ENCODE peak calls at places on chromosomes 6 and 20, in eight cellular contexts. One of them, this sample, is unnamed.

GRCh38 chr6:100001915-100002388 is 7.9 kb upstream of the MCHR2 start:
- DNase-seq in NT2/D1: peak; percentile 22
- DNase-seq in fibroblast of lung: peak; percentile 40
- DNase-seq in CD8-positive, alpha-beta memory T cell: peak; percentile 15
- DNase-seq in ovary: no peak
- DNase-seq in mammary epithelial cell: peak; percentile 40
- DNase-seq in upper lobe of right lung: peak; percentile 66
- DNase-seq in H7: peak; percentile 30
- DNase-seq in this sample: peak; percentile 5

GRCh38 chr20:61449916-61450315 is 197.9 kb downstream of the CDH4 start:
- DNase-seq in mammary epithelial cell: no peak
- DNase-seq in CD8-positive, alpha-beta memory T cell: no peak
- DNase-seq in NT2/D1: no peak
- DNase-seq in H7: no peak
- DNase-seq in ovary: no peak
- DNase-seq in upper lobe of right lung: no peak
- DNase-seq in fibroblast of lung: no peak
- DNase-seq in this sample: peak; percentile 87

GRCh38 chr6:49416195-49416594 is 46.9 kb downstream of the MMUT start:
- DNase-seq in ovary: no peak
- DNase-seq in H7: no peak
- DNase-seq in NT2/D1: no peak
- DNase-seq in mammary epithelial cell: no peak
- DNase-seq in upper lobe of right lung: no peak
- DNase-seq in fibroblast of lung: no peak
- DNase-seq in CD8-positive, alpha-beta memory T cell: no peak
- DNase-seq in this sample: no peak

GRCh38 chr6:107600111-107600510 is 110.2 kb downstream of the SOBP start:
- DNase-seq in H7: no peak
- DNase-seq in upper lobe of right lung: no peak
- DNase-seq in mammary epithelial cell: no peak
- DNase-seq in NT2/D1: no peak
- DNase-seq in CD8-positive, alpha-beta memory T cell: no peak
- DNase-seq in fibroblast of lung: peak; percentile 62
- DNase-seq in ovary: no peak
- DNase-seq in this sample: no peak

GRCh38 chr6:38337819-38338465 is 301.8 kb downstream of the BTBD9 start:
- DNase-seq in H7: no peak
- DNase-seq in CD8-positive, alpha-beta memory T cell: no peak
- DNase-seq in fibroblast of lung: peak; percentile 70
- DNase-seq in upper lobe of right lung: no peak
- DNase-seq in ovary: no peak
- DNase-seq in mammary epithelial cell: peak; percentile 52
- DNase-seq in NT2/D1: no peak
- DNase-seq in this sample: no peak

GRCh38 chr6:42383421-42384208 is 68.1 kb downstream of the TRERF1 start:
- DNase-seq in ovary: no peak
- DNase-seq in CD8-positive, alpha-beta memory T cell: no peak
- DNase-seq in H7: no peak
- DNase-seq in fibroblast of lung: no peak
- DNase-seq in NT2/D1: no peak
- DNase-seq in mammary epithelial cell: no peak
- DNase-seq in upper lobe of right lung: no peak
- DNase-seq in this sample: no peak

GRCh38 chr6:125700591-125701353 is 48.7 kb upstream of the HEY2 start:
- DNase-seq in mammary epithelial cell: no peak
- DNase-seq in H7: peak; percentile 4
- DNase-seq in CD8-positive, alpha-beta memory T cell: no peak
- DNase-seq in fibroblast of lung: no peak
- DNase-seq in ovary: no peak
- DNase-seq in upper lobe of right lung: no peak
- DNase-seq in NT2/D1: peak; percentile 54
- DNase-seq in this sample: no peak

GRCh38 chr6:80789912-80790635 is 683.6 kb downstream of the BCKDHB start:
- DNase-seq in H7: no peak
- DNase-seq in upper lobe of right lung: no peak
- DNase-seq in CD8-positive, alpha-beta memory T cell: no peak
- DNase-seq in fibroblast of lung: peak; percentile 18
- DNase-seq in NT2/D1: no peak
- DNase-seq in ovary: no peak
- DNase-seq in mammary epithelial cell: no peak
- DNase-seq in this sample: no peak

GRCh38 chr6:62528894-62529526 is 243.0 kb upstream of the KHDRBS2 start:
- DNase-seq in NT2/D1: no peak
- DNase-seq in upper lobe of right lung: no peak
- DNase-seq in CD8-positive, alpha-beta memory T cell: no peak
- DNase-seq in fibroblast of lung: no peak
- DNase-seq in H7: no peak
- DNase-seq in ovary: no peak
- DNase-seq in mammary epithelial cell: no peak
- DNase-seq in this sample: no peak

GRCh38 chr6:1526689-1527088 is 83.0 kb upstream of the FOXC1 start:
- DNase-seq in mammary epithelial cell: no peak
- DNase-seq in H7: no peak
- DNase-seq in CD8-positive, alpha-beta memory T cell: no peak
- DNase-seq in fibroblast of lung: peak; percentile 13
- DNase-seq in ovary: no peak
- DNase-seq in upper lobe of right lung: no peak
- DNase-seq in NT2/D1: no peak
- DNase-seq in this sample: no peak

GRCh38 chr6:88866856-88867255 is 96.6 kb downstream of the RNGTT start:
- DNase-seq in upper lobe of right lung: no peak
- DNase-seq in H7: no peak
- DNase-seq in ovary: no peak
- DNase-seq in NT2/D1: no peak
- DNase-seq in mammary epithelial cell: no peak
- DNase-seq in CD8-positive, alpha-beta memory T cell: no peak
- DNase-seq in fibroblast of lung: peak; percentile 80
- DNase-seq in this sample: no peak

GRCh38 chr6:38113810-38114577 is 294.5 kb downstream of the ZFAND3 start:
- DNase-seq in H7: no peak
- DNase-seq in upper lobe of right lung: no peak
- DNase-seq in fibroblast of lung: no peak
- DNase-seq in mammary epithelial cell: no peak
- DNase-seq in CD8-positive, alpha-beta memory T cell: no peak
- DNase-seq in ovary: no peak
- DNase-seq in NT2/D1: no peak
- DNase-seq in this sample: no peak

GRCh38 chr20:37209193-37209592 is 29.8 kb upstream of the MROH8 start:
- DNase-seq in CD8-positive, alpha-beta memory T cell: no peak
- DNase-seq in mammary epithelial cell: no peak
- DNase-seq in ovary: no peak
- DNase-seq in upper lobe of right lung: no peak
- DNase-seq in H7: no peak
- DNase-seq in NT2/D1: no peak
- DNase-seq in fibroblast of lung: no peak
- DNase-seq in this sample: no peak

GRCh38 chr6:81938991-81939773 is 186.7 kb upstream of the TENT5A start:
- DNase-seq in upper lobe of right lung: no peak
- DNase-seq in ovary: no peak
- DNase-seq in H7: no peak
- DNase-seq in NT2/D1: no peak
- DNase-seq in CD8-positive, alpha-beta memory T cell: no peak
- DNase-seq in mammary epithelial cell: peak; percentile 43
- DNase-seq in fibroblast of lung: peak; percentile 94
- DNase-seq in this sample: no peak

GRCh38 chr6:31881136-31881859 is 2.5 kb upstream of the SLC44A4 start:
- DNase-seq in H7: no peak
- DNase-seq in mammary epithelial cell: no peak
- DNase-seq in fibroblast of lung: no peak
- DNase-seq in CD8-positive, alpha-beta memory T cell: no peak
- DNase-seq in ovary: no peak
- DNase-seq in NT2/D1: no peak
- DNase-seq in upper lobe of right lung: no peak
- DNase-seq in this sample: no peak

GRCh38 chr20:47922280-47922675 is 137.0 kb upstream of the SULF2 start:
- DNase-seq in NT2/D1: no peak
- DNase-seq in CD8-positive, alpha-beta memory T cell: no peak
- DNase-seq in upper lobe of right lung: no peak
- DNase-seq in mammary epithelial cell: peak; percentile 32
- DNase-seq in fibroblast of lung: peak; percentile 72
- DNase-seq in ovary: no peak
- DNase-seq in H7: no peak
- DNase-seq in this sample: no peak

GRCh38 chr6:56335733-56336132 is 88.4 kb upstream of the COL21A1 start:
- DNase-seq in NT2/D1: no peak
- DNase-seq in CD8-positive, alpha-beta memory T cell: no peak
- DNase-seq in H7: no peak
- DNase-seq in mammary epithelial cell: peak; percentile 93
- DNase-seq in upper lobe of right lung: no peak
- DNase-seq in ovary: no peak
- DNase-seq in fibroblast of lung: peak; percentile 91
- DNase-seq in this sample: peak; percentile 49

GRCh38 chr6:157755032-157755751 is 67.9 kb upstream of the SNX9 start:
- DNase-seq in H7: no peak
- DNase-seq in upper lobe of right lung: no peak
- DNase-seq in ovary: no peak
- DNase-seq in fibroblast of lung: peak; percentile 16
- DNase-seq in NT2/D1: no peak
- DNase-seq in CD8-positive, alpha-beta memory T cell: no peak
- DNase-seq in mammary epithelial cell: no peak
- DNase-seq in this sample: no peak

GRCh38 chr20:64052987-64053840 is 3.8 kb upstream of the SOX18 start:
- DNase-seq in ovary: no peak
- DNase-seq in NT2/D1: no peak
- DNase-seq in upper lobe of right lung: no peak
- DNase-seq in mammary epithelial cell: no peak
- DNase-seq in H7: no peak
- DNase-seq in fibroblast of lung: no peak
- DNase-seq in CD8-positive, alpha-beta memory T cell: no peak
- DNase-seq in this sample: no peak
- H3K4me3 ChIP-seq in ovary: no peak overlapping the region
- H3K4me3 ChIP-seq in NT2/D1: no peak overlapping the region
- H3K4me3 ChIP-seq in upper lobe of right lung: no peak overlapping the region
- H3K4me3 ChIP-seq in mammary epithelial cell: no peak overlapping the region
- H3K4me3 ChIP-seq in H7: no peak overlapping the region
- H3K4me3 ChIP-seq in fibroblast of lung: no peak overlapping the region
- H3K4me3 ChIP-seq in CD8-positive, alpha-beta memory T cell: no peak overlapping the region
- H3K4me3 ChIP-seq in this sample: no peak overlapping the region

DNA sequence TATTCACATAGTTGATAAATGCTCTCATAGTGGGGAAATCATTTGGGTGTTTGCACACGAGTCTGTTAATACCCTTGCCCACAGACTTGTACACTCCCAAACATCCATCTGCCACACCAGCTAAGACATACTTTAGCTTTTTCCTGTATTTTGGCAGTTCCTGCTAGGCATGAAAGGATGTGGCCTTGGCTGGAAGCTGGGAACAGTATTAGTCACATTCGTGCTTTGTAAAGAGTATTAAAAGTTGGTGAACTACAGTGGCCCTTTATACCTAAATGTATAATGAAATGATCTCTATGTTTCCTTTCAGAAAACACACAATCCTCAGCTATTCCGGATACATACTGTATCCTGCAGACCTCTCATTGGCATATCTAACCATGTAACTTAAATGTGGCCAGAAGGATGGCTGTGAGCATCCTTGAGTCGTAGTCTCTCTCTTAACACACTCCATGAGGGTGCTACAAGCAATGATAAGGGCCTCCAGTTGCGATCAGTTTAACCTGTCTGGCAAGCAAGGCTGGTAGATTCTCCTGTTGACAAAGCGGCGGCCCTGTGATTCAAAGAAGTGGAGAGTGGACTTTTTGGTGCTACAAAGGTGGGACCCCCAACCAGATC is 1.5 kb downstream of the LEMD2 start:
- DNase-seq in H7: no peak
- DNase-seq in mammary epithelial cell: no peak
- DNase-seq in upper lobe of right lung: no peak
- DNase-seq in CD8-positive, alpha-beta memory T cell: no peak
- DNase-seq in NT2/D1: no peak
- DNase-seq in ovary: no peak
- DNase-seq in fibroblast of lung: peak; percentile 63
- DNase-seq in this sample: no peak
- H3K36me3 ChIP-seq in H7: peaks cover 17% of the 10 kb centered on the region
- H3K36me3 ChIP-seq in mammary epithelial cell: peaks cover 9% of the 10 kb centered on the region
- H3K36me3 ChIP-seq in upper lobe of right lung: peaks cover 29% of the 10 kb centered on the region
- H3K36me3 ChIP-seq in CD8-positive, alpha-beta memory T cell: peaks cover 31% of the 10 kb centered on the region
- H3K36me3 ChIP-seq in NT2/D1: peaks cover 37% of the 10 kb centered on the region
- H3K36me3 ChIP-seq in ovary: no peaks in the 10 kb centered on the region
- H3K36me3 ChIP-seq in fibroblast of lung: peaks cover 12% of the 10 kb centered on the region
- H3K36me3 ChIP-seq in this sample: no peaks in the 10 kb centered on the region

GRCh38 chr6:168280899-168281245 is 38.7 kb downstream of the DACT2 start:
- DNase-seq in ovary: no peak
- DNase-seq in NT2/D1: no peak
- DNase-seq in CD8-positive, alpha-beta memory T cell: no peak
- DNase-seq in mammary epithelial cell: no peak
- DNase-seq in H7: no peak
- DNase-seq in upper lobe of right lung: no peak
- DNase-seq in fibroblast of lung: no peak
- DNase-seq in this sample: no peak

GRCh38 chr6:168278904-168279303 is 40.7 kb downstream of the DACT2 start:
- DNase-seq in CD8-positive, alpha-beta memory T cell: no peak
- DNase-seq in mammary epithelial cell: no peak
- DNase-seq in ovary: no peak
- DNase-seq in NT2/D1: no peak
- DNase-seq in H7: no peak
- DNase-seq in fibroblast of lung: no peak
- DNase-seq in upper lobe of right lung: no peak
- DNase-seq in this sample: no peak

GRCh38 chr6:168280020-168280898 is 39.3 kb downstream of the DACT2 start:
- DNase-seq in NT2/D1: no peak
- DNase-seq in upper lobe of right lung: no peak
- DNase-seq in ovary: no peak
- DNase-seq in fibroblast of lung: no peak
- DNase-seq in mammary epithelial cell: no peak
- DNase-seq in H7: no peak
- DNase-seq in CD8-positive, alpha-beta memory T cell: no peak
- DNase-seq in this sample: no peak

GRCh38 chr6:168277274-168277669 is 42.3 kb downstream of the DACT2 start:
- DNase-seq in H7: peak; percentile 52
- DNase-seq in CD8-positive, alpha-beta memory T cell: no peak
- DNase-seq in fibroblast of lung: no peak
- DNase-seq in upper lobe of right lung: no peak
- DNase-seq in mammary epithelial cell: no peak
- DNase-seq in NT2/D1: no peak
- DNase-seq in ovary: no peak
- DNase-seq in this sample: no peak

DNA sequence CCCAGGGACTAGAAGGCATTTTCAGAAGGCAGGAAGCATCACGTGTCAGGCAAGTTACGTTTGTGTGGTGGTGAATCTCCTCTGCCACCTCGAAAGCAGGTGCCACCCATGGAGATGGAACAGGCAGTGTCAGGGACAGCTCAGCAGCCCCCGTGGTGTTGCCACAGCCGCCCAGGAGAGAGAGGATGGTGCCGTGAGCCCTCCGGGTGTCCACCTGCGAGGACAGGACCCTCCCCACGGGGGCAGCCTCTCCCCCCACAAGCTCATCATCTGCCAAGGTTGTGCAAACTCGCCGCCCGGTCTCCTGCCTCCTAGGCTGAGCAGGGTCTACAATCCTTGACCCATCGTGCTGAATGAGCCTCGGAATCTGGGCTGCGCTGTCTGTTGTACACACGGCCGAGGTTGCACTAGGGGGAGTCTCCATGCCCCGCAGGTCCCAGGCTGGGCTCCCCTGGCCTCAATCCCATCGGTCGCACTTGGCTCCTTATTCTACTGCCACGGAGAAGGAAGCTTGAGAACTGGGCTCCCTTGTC is 40.1 kb downstream of the DACT2 start:
- DNase-seq in NT2/D1: no peak
- DNase-seq in H7: no peak
- DNase-seq in fibroblast of lung: no peak
- DNase-seq in upper lobe of right lung: no peak
- DNase-seq in ovary: no peak
- DNase-seq in mammary epithelial cell: no peak
- DNase-seq in CD8-positive, alpha-beta memory T cell: no peak
- DNase-seq in this sample: no peak
- H3K27me3 ChIP-seq in NT2/D1: no peaks in the 10 kb centered on the region
- H3K27me3 ChIP-seq in H7: no peaks in the 10 kb centered on the region
- H3K27me3 ChIP-seq in fibroblast of lung: no peaks in the 10 kb centered on the region
- H3K27me3 ChIP-seq in upper lobe of right lung: no peaks in the 10 kb centered on the region
- H3K27me3 ChIP-seq in ovary: no peaks in the 10 kb centered on the region
- H3K27me3 ChIP-seq in mammary epithelial cell: no peaks in the 10 kb centered on the region
- H3K27me3 ChIP-seq in CD8-positive, alpha-beta memory T cell: no peaks in the 10 kb centered on the region
- H3K27me3 ChIP-seq in this sample: peaks cover 10% of the 10 kb centered on the region

GRCh38 chr6:116665464-116665863 is 3.1 kb downstream of the ZUP1 start:
- DNase-seq in mammary epithelial cell: no peak
- DNase-seq in ovary: no peak
- DNase-seq in H7: no peak
- DNase-seq in upper lobe of right lung: no peak
- DNase-seq in NT2/D1: no peak
- DNase-seq in fibroblast of lung: no peak
- DNase-seq in CD8-positive, alpha-beta memory T cell: no peak
- DNase-seq in this sample: no peak
- H3K4me3 ChIP-seq in mammary epithelial cell: peak overlapping the region; percentile 89
- H3K4me3 ChIP-seq in ovary: no peak overlapping the region
- H3K4me3 ChIP-seq in H7: no peak overlapping the region
- H3K4me3 ChIP-seq in upper lobe of right lung: no peak overlapping the region
- H3K4me3 ChIP-seq in NT2/D1: no peak overlapping the region
- H3K4me3 ChIP-seq in fibroblast of lung: peak overlapping the region; percentile 29
- H3K4me3 ChIP-seq in CD8-positive, alpha-beta memory T cell: no peak overlapping the region
- H3K4me3 ChIP-seq in this sample: no peak overlapping the region

This sample was measured in kidney epithelial cell.